ENCODE peak calls at places on chromosomes 13 and 19, in eight cellular contexts. F, Y, I, T, E, N, Q and A are unnamed samples.

GRCh38 chr13:21813110-21813509 is 142.2 kb downstream of the FGF9 start:
- DNase-seq in F (no peak), Y (no peak), I (no peak), T (no peak), E (no peak), N (no peak), Q (no peak), A (no peak)

GRCh38 chr13:107678075-107678689 is 537.2 kb downstream of the LIG4 start:
- DNase-seq in F (peak), Y (no peak), I (peak), T (no peak), E (no peak), N (no peak), Q (no peak), A (no peak)

GRCh38 chr13:113393572-113394503 is 29.9 kb upstream of the GRTP1 start:
- DNase-seq in F (peak), Y (peak), I (peak), T (peak), E (peak), N (no peak), Q (peak), A (peak)

GRCh38 chr13:110915874-110916670 is 1.2 kb upstream of the ANKRD10 start:
- DNase-seq in F (no peak), Y (no peak), I (peak), T (peak), E (no peak), N (peak), Q (peak), A (no peak)

GRCh38 chr19:50324331-50324730 is 4.8 kb downstream of the KCNC3 start:
- DNase-seq in F (no peak), Y (no peak), I (no peak), T (no peak), E (no peak), N (no peak), Q (no peak), A (no peak)

GRCh38 chr13:80214521-80214941 is 126.4 kb downstream of the SPRY2 start:
- DNase-seq in F (no peak), Y (no peak), I (no peak), T (no peak), E (no peak), N (no peak), Q (no peak), A (no peak)

GRCh38 chr13:113857531-113858195 is 6.2 kb downstream of the GAS6 start:
- DNase-seq in F (no peak), Y (no peak), I (no peak), T (no peak), E (no peak), N (no peak), Q (no peak), A (peak)

GRCh38 chr13:30872685-30873443 is 33.2 kb upstream of the MEDAG start:
- DNase-seq in F (no peak), Y (peak), I (peak), T (no peak), E (no peak), N (peak), Q (peak), A (peak)

GRCh38 chr13:77516342-77516789 is 19.1 kb upstream of the SCEL start:
- DNase-seq in F (no peak), Y (no peak), I (peak), T (no peak), E (no peak), N (no peak), Q (peak), A (no peak)

GRCh38 chr13:113919761-113920160 is 54.1 kb downstream of the C13orf46 start:
- DNase-seq in F (peak), Y (peak), I (no peak), T (no peak), E (no peak), N (no peak), Q (no peak), A (no peak)

GRCh38 chr19:17237747-17238706 is 7.7 kb downstream of the NR2F6 start:
- DNase-seq in F (no peak), Y (no peak), I (no peak), T (no peak), E (no peak), N (no peak), Q (no peak), A (no peak)

GRCh38 chr13:108220042-108220441 is 1.9 kb downstream of the ABHD13 start:
- DNase-seq in F (peak), Y (no peak), I (no peak), T (no peak), E (peak), N (no peak), Q (no peak), A (no peak)

GRCh38 chr19:4557186-4557970 is 2.1 kb downstream of the SEMA6B start:
- DNase-seq in F (no peak), Y (no peak), I (no peak), T (peak), E (no peak), N (no peak), Q (no peak), A (no peak)
- H3K4me3 ChIP-seq in F (no peak), Y (peak), I (no peak), T (peak), E (no peak), N (no peak), Q (no peak), A (no peak)

GRCh38 chr19:20321139-20321656 is 154.2 kb downstream of the ZNF486 start:
- DNase-seq in F (no peak), Y (no peak), I (no peak), T (no peak), E (no peak), N (no peak), Q (no peak), A (no peak)
- H3K4me3 ChIP-seq in F (no peak), Y (no peak), I (no peak), T (no peak), E (no peak), N (no peak), Q (no peak), A (no peak)

GRCh38 chr19:38528213-38528755 is 89.5 kb downstream of the MAP4K1 start:
- DNase-seq in F (no peak), Y (no peak), I (no peak), T (no peak), E (no peak), N (no peak), Q (no peak), A (no peak)

GRCh38 chr19:38526430-38526829 is 91.3 kb downstream of the MAP4K1 start:
- DNase-seq in F (no peak), Y (no peak), I (no peak), T (no peak), E (no peak), N (no peak), Q (no peak), A (no peak)

GRCh38 chr19:38527466-38528136 is 90.2 kb downstream of the MAP4K1 start:
- DNase-seq in F (peak), Y (no peak), I (no peak), T (no peak), E (no peak), N (no peak), Q (no peak), A (no peak)

GRCh38 chr19:38529610-38530009 is 88.1 kb downstream of the MAP4K1 start:
- DNase-seq in F (peak), Y (no peak), I (no peak), T (no peak), E (no peak), N (no peak), Q (no peak), A (no peak)

GRCh38 chr19:38528931-38529330 is 88.8 kb downstream of the MAP4K1 start:
- DNase-seq in F (no peak), Y (no peak), I (no peak), T (no peak), E (no peak), N (no peak), Q (no peak), A (no peak)
- H3K4me3 ChIP-seq in F (no peak), Y (no peak), I (no peak), T (no peak), E (no peak), N (no peak), Q (no peak), A (no peak)

DNA sequence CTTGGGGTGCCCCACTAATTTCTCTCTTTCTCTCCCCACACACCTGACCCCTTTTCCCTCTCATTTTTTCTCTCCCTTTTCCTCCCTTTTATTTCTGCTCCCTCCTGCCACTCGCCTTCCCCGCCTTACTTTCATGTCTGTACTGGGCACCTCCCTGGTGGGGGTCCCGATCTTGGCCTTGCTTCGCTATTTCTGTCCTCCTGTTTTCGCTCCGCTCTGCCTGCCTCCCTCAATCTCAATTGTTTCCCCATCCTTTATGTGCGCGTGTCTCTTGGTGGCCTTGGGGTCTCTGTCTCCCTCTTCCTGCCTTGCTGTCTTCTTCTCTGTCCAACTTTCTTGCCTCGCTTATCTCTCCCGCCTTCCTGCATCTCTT is 3.8 kb downstream of the GRIN2D start:
- DNase-seq in F (no peak), Y (no peak), I (no peak), T (no peak), E (no peak), N (no peak), Q (no peak), A (no peak)
- H3K4me3 ChIP-seq in F (no peak), Y (no peak), I (peak), T (no peak), E (no peak), N (peak), Q (peak), A (no peak)

GRCh38 chr19:3605770-3606169 is 905 bp downstream of the TBXA2R start:
- DNase-seq in F (no peak), Y (no peak), I (no peak), T (no peak), E (no peak), N (no peak), Q (no peak), A (no peak)
- H3K4me3 ChIP-seq in F (peak), Y (peak), I (peak), T (no peak), E (peak), N (peak), Q (peak), A (peak)

DNA sequence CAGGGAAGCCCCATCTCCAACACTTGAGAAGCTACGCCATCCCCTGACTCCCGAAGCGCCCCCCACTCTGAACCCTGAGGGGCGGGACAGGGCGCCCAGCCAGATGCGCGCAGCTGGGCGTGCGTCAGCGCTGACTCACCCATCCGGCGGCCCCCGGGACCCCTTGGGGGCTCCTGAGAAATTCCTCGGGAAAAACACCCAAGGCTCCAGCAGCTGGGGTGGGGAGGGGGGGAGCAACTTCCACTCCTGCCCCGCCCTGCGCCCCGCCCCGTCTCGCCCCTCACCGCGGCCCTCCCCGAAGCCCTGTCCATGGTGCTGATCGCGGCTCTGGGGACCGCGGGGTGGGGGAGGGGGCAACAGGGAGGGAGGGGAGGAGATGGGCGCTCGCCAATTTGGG is 1.0 kb downstream of the COL5A3 start:
- DNase-seq in F (no peak), Y (peak), I (peak), T (no peak), E (peak), N (peak), Q (peak), A (no peak)
- H3K4me3 ChIP-seq in F (no peak), Y (peak), I (peak), T (no peak), E (peak), N (peak), Q (no peak), A (peak)

DNA sequence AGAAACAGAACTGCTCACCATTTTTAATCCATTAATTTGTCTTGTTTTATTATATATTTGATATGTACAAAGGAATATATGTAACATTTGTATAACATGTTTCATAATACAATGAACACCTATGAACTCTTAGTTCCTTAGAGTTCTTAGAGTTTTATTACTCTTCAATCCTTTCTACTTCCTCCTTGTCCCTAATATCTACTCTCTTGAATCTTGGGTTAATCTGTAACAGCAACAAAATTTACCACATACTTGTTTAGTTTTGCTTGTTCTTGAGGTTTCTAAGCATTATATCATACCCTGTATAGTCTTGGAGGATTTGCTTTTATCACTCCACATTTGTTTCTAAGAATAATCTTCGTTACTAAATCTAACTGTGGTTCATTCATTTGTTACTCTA is 151.4 kb downstream of the PDS5B start:
- DNase-seq in F (no peak), Y (no peak), I (peak), T (no peak), E (no peak), N (no peak), Q (no peak), A (no peak)
- H3K4me3 ChIP-seq in F (no peak), Y (peak), I (peak), T (no peak), E (peak), N (no peak), Q (peak), A (peak)

GRCh38 chr19:51699170-51699569 is 6.0 kb downstream of the SPACA6 start:
- DNase-seq in F (no peak), Y (peak), I (no peak), T (no peak), E (no peak), N (no peak), Q (no peak), A (no peak)

GRCh38 chr19:51702103-51702753 is 9.1 kb downstream of the SPACA6 start:
- DNase-seq in F (no peak), Y (peak), I (peak), T (no peak), E (peak), N (no peak), Q (peak), A (peak)

GRCh38 chr19:51702754-51703654 is 9.9 kb downstream of the SPACA6 start:
- DNase-seq in F (no peak), Y (no peak), I (peak), T (no peak), E (peak), N (no peak), Q (no peak), A (no peak)

GRCh38 chr19:51703655-51704515 is 10.8 kb downstream of the SPACA6 start:
- DNase-seq in F (peak), Y (peak), I (peak), T (peak), E (peak), N (peak), Q (peak), A (peak)

GRCh38 chr19:51701468-51702100 is 8.5 kb downstream of the SPACA6 start:
- DNase-seq in F (no peak), Y (no peak), I (no peak), T (no peak), E (no peak), N (no peak), Q (no peak), A (no peak)
- H3K4me3 ChIP-seq in F (no peak), Y (no peak), I (no peak), T (no peak), E (no peak), N (no peak), Q (no peak), A (no peak)

GRCh38 chr19:13872339-13872694 is 4.6 kb upstream of the NANOS3 start:
- DNase-seq in F (no peak), Y (no peak), I (no peak), T (no peak), E (no peak), N (no peak), Q (no peak), A (no peak)

GRCh38 chr19:13873776-13874515 is 3.0 kb upstream of the NANOS3 start:
- DNase-seq in F (no peak), Y (no peak), I (no peak), T (no peak), E (no peak), N (no peak), Q (no peak), A (no peak)

GRCh38 chr19:13869324-13869723 is 7.6 kb upstream of the NANOS3 start:
- DNase-seq in F (no peak), Y (no peak), I (no peak), T (no peak), E (no peak), N (no peak), Q (no peak), A (no peak)

GRCh38 chr19:13875824-13876223 is 1.1 kb upstream of the NANOS3 start:
- DNase-seq in F (no peak), Y (no peak), I (no peak), T (no peak), E (no peak), N (no peak), Q (no peak), A (no peak)

GRCh38 chr19:13872695-13873389 is 4.1 kb upstream of the NANOS3 start:
- DNase-seq in F (no peak), Y (no peak), I (no peak), T (peak), E (no peak), N (no peak), Q (no peak), A (no peak)
- H3K4me3 ChIP-seq in F (no peak), Y (peak), I (peak), T (peak), E (peak), N (peak), Q (peak), A (peak)